ENCODE peak calls at places on chromosomes 7 and 10, in seven cellular contexts. F is tibial artery; C is effector CD8-positive, alpha-beta T cell; P is stimulated activated CD8-positive, alpha-beta memory T cell treated with anti-CD3 and anti-CD28 coated beads, Interleukin-4, amount 100 ng/mL, for 1 hour; M is K562; L is NCI-H1092 treated with DMSO at 0.1 percent for 48 hours; R is ACHN. B is an unnamed sample.

GRCh38 chr10:103835121-103836045 is 20.0 kb downstream of the SH3PXD2A start:
- DNase-seq in L (no peak), P (no peak), R (no peak), C (no peak), F (peak), M (no peak), B (no peak)

GRCh38 chr7:155356323-155357105 is 58.8 kb downstream of the INSIG1 start:
- DNase-seq in M (peak), P (no peak), C (no peak), R (peak), L (peak), F (peak), B (no peak)

GRCh38 chr10:69474688-69475432 is 23.6 kb downstream of the TSPAN15 start:
- DNase-seq in F (peak), P (no peak), C (no peak), M (no peak), L (no peak), R (peak), B (no peak)

GRCh38 chr7:77415474-77415821 is 701 bp downstream of the GSAP start:
- DNase-seq in F (peak), P (no peak), L (peak), M (no peak), C (no peak), R (peak), B (peak)

GRCh38 chr10:89337493-89337892 is 9.7 kb downstream of the IFIT3 start:
- DNase-seq in F (no peak), R (peak), L (no peak), M (no peak), P (no peak), C (no peak), B (no peak)

GRCh38 chr7:87370660-87371180 is 25.3 kb downstream of the CROT start:
- DNase-seq in R (peak), P (no peak), F (no peak), L (no peak), M (no peak), C (no peak), B (no peak)

GRCh38 chr10:10658157-10658556 is 359.5 kb upstream of the CELF2 start:
- DNase-seq in L (no peak), F (no peak), P (no peak), R (no peak), M (no peak), C (no peak), B (no peak)

GRCh38 chr7:116211006-116211912 is 920 bp downstream of the TES start:
- DNase-seq in F (peak), R (peak), M (peak), P (peak), C (peak), L (peak), B (peak)

GRCh38 chr10:57716884-57717283 is 550.8 kb downstream of the IPMK start:
- DNase-seq in L (no peak), R (peak), M (no peak), P (no peak), C (no peak), F (no peak), B (no peak)

GRCh38 chr7:39700932-39701331 is 77.6 kb downstream of the RALA start:
- DNase-seq in M (no peak), C (no peak), P (no peak), F (peak), L (no peak), R (no peak), B (no peak)

GRCh38 chr7:139660317-139661042 is 117.3 kb downstream of the HIPK2 start:
- DNase-seq in R (no peak), C (no peak), P (no peak), F (no peak), M (peak), L (no peak), B (no peak)

GRCh38 chr10:84156768-84157167 is 16.8 kb upstream of the GPR15LG start:
- DNase-seq in L (no peak), C (no peak), P (no peak), R (no peak), F (no peak), M (peak), B (peak)

GRCh38 chr10:62638062-62638477 is 166.4 kb upstream of the ADO start:
- DNase-seq in P (no peak), C (no peak), F (peak), M (no peak), R (no peak), L (no peak), B (no peak)

B was measured in naive thymus-derived CD8-positive, alpha-beta T cell.